ENCODE peak calls at places on chromosomes 12 and 14, in six cellular contexts. One of them, this sample, is unnamed.

GRCh38 chr12:47400251-47400650 is 305.6 kb downstream of the RPAP3 start:
- DNase-seq in KBM-7: no peak
- DNase-seq in stimulated activated CD4-positive, alpha-beta T cell treated with anti-CD3 and anti-CD28 coated beads, Interleukin-1b, Interleukin-23, amount 100 ng/mL, for 1 hour: no peak
- DNase-seq in activated CD8-positive, alpha-beta T cell treated with anti-CD3 and anti-CD28 coated beads for 36 hours: no peak
- DNase-seq in cardiac fibroblast: no peak
- DNase-seq in T-helper 9 cell: no peak
- DNase-seq in this sample: no peak

GRCh38 chr12:95574799-95575452 is 23.6 kb upstream of the USP44 start:
- DNase-seq in KBM-7: peak; percentile 64
- DNase-seq in stimulated activated CD4-positive, alpha-beta T cell treated with anti-CD3 and anti-CD28 coated beads, Interleukin-1b, Interleukin-23, amount 100 ng/mL, for 1 hour: no peak
- DNase-seq in activated CD8-positive, alpha-beta T cell treated with anti-CD3 and anti-CD28 coated beads for 36 hours: no peak
- DNase-seq in cardiac fibroblast: peak; percentile 56
- DNase-seq in T-helper 9 cell: no peak
- DNase-seq in this sample: no peak

GRCh38 chr14:90522585-90523191 is 125.9 kb downstream of the CALM1 start:
- DNase-seq in KBM-7: peak; percentile 29
- DNase-seq in stimulated activated CD4-positive, alpha-beta T cell treated with anti-CD3 and anti-CD28 coated beads, Interleukin-1b, Interleukin-23, amount 100 ng/mL, for 1 hour: no peak
- DNase-seq in activated CD8-positive, alpha-beta T cell treated with anti-CD3 and anti-CD28 coated beads for 36 hours: no peak
- DNase-seq in cardiac fibroblast: peak; percentile 65
- DNase-seq in T-helper 9 cell: no peak
- DNase-seq in this sample: no peak

GRCh38 chr12:49872381-49872780 is 29.5 kb upstream of the BCDIN3D start:
- DNase-seq in KBM-7: no peak
- DNase-seq in stimulated activated CD4-positive, alpha-beta T cell treated with anti-CD3 and anti-CD28 coated beads, Interleukin-1b, Interleukin-23, amount 100 ng/mL, for 1 hour: no peak
- DNase-seq in activated CD8-positive, alpha-beta T cell treated with anti-CD3 and anti-CD28 coated beads for 36 hours: no peak
- DNase-seq in cardiac fibroblast: no peak
- DNase-seq in T-helper 9 cell: no peak
- DNase-seq in this sample: no peak

GRCh38 chr12:41932028-41932427 is 212.6 kb downstream of the GXYLT1 start:
- DNase-seq in KBM-7: no peak
- DNase-seq in stimulated activated CD4-positive, alpha-beta T cell treated with anti-CD3 and anti-CD28 coated beads, Interleukin-1b, Interleukin-23, amount 100 ng/mL, for 1 hour: no peak
- DNase-seq in activated CD8-positive, alpha-beta T cell treated with anti-CD3 and anti-CD28 coated beads for 36 hours: no peak
- DNase-seq in cardiac fibroblast: no peak
- DNase-seq in T-helper 9 cell: no peak
- DNase-seq in this sample: no peak

GRCh38 chr14:31419179-31420012 is 954 bp downstream of the HEATR5A start:
- DNase-seq in KBM-7: peak; percentile 33
- DNase-seq in stimulated activated CD4-positive, alpha-beta T cell treated with anti-CD3 and anti-CD28 coated beads, Interleukin-1b, Interleukin-23, amount 100 ng/mL, for 1 hour: no peak
- DNase-seq in activated CD8-positive, alpha-beta T cell treated with anti-CD3 and anti-CD28 coated beads for 36 hours: no peak
- DNase-seq in cardiac fibroblast: peak; percentile 70
- DNase-seq in T-helper 9 cell: no peak
- DNase-seq in this sample: no peak

GRCh38 chr12:52091869-52092268 is 12.4 kb downstream of the SMIM41 start:
- DNase-seq in KBM-7: no peak
- DNase-seq in stimulated activated CD4-positive, alpha-beta T cell treated with anti-CD3 and anti-CD28 coated beads, Interleukin-1b, Interleukin-23, amount 100 ng/mL, for 1 hour: no peak
- DNase-seq in activated CD8-positive, alpha-beta T cell treated with anti-CD3 and anti-CD28 coated beads for 36 hours: no peak
- DNase-seq in cardiac fibroblast: no peak
- DNase-seq in T-helper 9 cell: no peak
- DNase-seq in this sample: no peak

GRCh38 chr14:90533591-90534021 is 136.8 kb downstream of the CALM1 start:
- DNase-seq in KBM-7: no peak
- DNase-seq in stimulated activated CD4-positive, alpha-beta T cell treated with anti-CD3 and anti-CD28 coated beads, Interleukin-1b, Interleukin-23, amount 100 ng/mL, for 1 hour: no peak
- DNase-seq in activated CD8-positive, alpha-beta T cell treated with anti-CD3 and anti-CD28 coated beads for 36 hours: no peak
- DNase-seq in cardiac fibroblast: no peak
- DNase-seq in T-helper 9 cell: no peak
- DNase-seq in this sample: no peak

GRCh38 chr14:75711134-75711795 is 50.2 kb downstream of the TTLL5 start:
- DNase-seq in KBM-7: peak; percentile 32
- DNase-seq in stimulated activated CD4-positive, alpha-beta T cell treated with anti-CD3 and anti-CD28 coated beads, Interleukin-1b, Interleukin-23, amount 100 ng/mL, for 1 hour: no peak
- DNase-seq in activated CD8-positive, alpha-beta T cell treated with anti-CD3 and anti-CD28 coated beads for 36 hours: peak; percentile 23
- DNase-seq in cardiac fibroblast: peak; percentile 81
- DNase-seq in T-helper 9 cell: no peak
- DNase-seq in this sample: peak; percentile 7

GRCh38 chr12:6116481-6117021 is 7.9 kb downstream of the VWF start:
- DNase-seq in KBM-7: no peak
- DNase-seq in stimulated activated CD4-positive, alpha-beta T cell treated with anti-CD3 and anti-CD28 coated beads, Interleukin-1b, Interleukin-23, amount 100 ng/mL, for 1 hour: no peak
- DNase-seq in activated CD8-positive, alpha-beta T cell treated with anti-CD3 and anti-CD28 coated beads for 36 hours: no peak
- DNase-seq in cardiac fibroblast: peak; percentile 79
- DNase-seq in T-helper 9 cell: no peak
- DNase-seq in this sample: no peak

GRCh38 chr12:59580050-59580449 is 15.8 kb upstream of the SLC16A7 start:
- DNase-seq in KBM-7: no peak
- DNase-seq in stimulated activated CD4-positive, alpha-beta T cell treated with anti-CD3 and anti-CD28 coated beads, Interleukin-1b, Interleukin-23, amount 100 ng/mL, for 1 hour: no peak
- DNase-seq in activated CD8-positive, alpha-beta T cell treated with anti-CD3 and anti-CD28 coated beads for 36 hours: no peak
- DNase-seq in cardiac fibroblast: no peak
- DNase-seq in T-helper 9 cell: no peak
- DNase-seq in this sample: no peak

GRCh38 chr14:51430079-51430478 is 190.0 kb downstream of the TMX1 start:
- DNase-seq in KBM-7: no peak
- DNase-seq in stimulated activated CD4-positive, alpha-beta T cell treated with anti-CD3 and anti-CD28 coated beads, Interleukin-1b, Interleukin-23, amount 100 ng/mL, for 1 hour: no peak
- DNase-seq in activated CD8-positive, alpha-beta T cell treated with anti-CD3 and anti-CD28 coated beads for 36 hours: no peak
- DNase-seq in cardiac fibroblast: no peak
- DNase-seq in T-helper 9 cell: no peak
- DNase-seq in this sample: no peak

GRCh38 chr12:53180931-53181645 is 363 bp upstream of the CSAD start:
- DNase-seq in KBM-7: no peak
- DNase-seq in stimulated activated CD4-positive, alpha-beta T cell treated with anti-CD3 and anti-CD28 coated beads, Interleukin-1b, Interleukin-23, amount 100 ng/mL, for 1 hour: peak; percentile 64
- DNase-seq in activated CD8-positive, alpha-beta T cell treated with anti-CD3 and anti-CD28 coated beads for 36 hours: peak; percentile 79
- DNase-seq in cardiac fibroblast: peak; percentile 82
- DNase-seq in T-helper 9 cell: peak; percentile 67
- DNase-seq in this sample: peak; percentile 82

GRCh38 chr12:57090924-57091632 is 2.2 kb downstream of the NAB2 start:
- DNase-seq in KBM-7: no peak
- DNase-seq in stimulated activated CD4-positive, alpha-beta T cell treated with anti-CD3 and anti-CD28 coated beads, Interleukin-1b, Interleukin-23, amount 100 ng/mL, for 1 hour: no peak
- DNase-seq in activated CD8-positive, alpha-beta T cell treated with anti-CD3 and anti-CD28 coated beads for 36 hours: no peak
- DNase-seq in cardiac fibroblast: peak; percentile 49
- DNase-seq in T-helper 9 cell: no peak
- DNase-seq in this sample: no peak

GRCh38 chr12:125128806-125129571 is 63.8 kb downstream of the AACS start:
- DNase-seq in KBM-7: no peak
- DNase-seq in stimulated activated CD4-positive, alpha-beta T cell treated with anti-CD3 and anti-CD28 coated beads, Interleukin-1b, Interleukin-23, amount 100 ng/mL, for 1 hour: no peak
- DNase-seq in activated CD8-positive, alpha-beta T cell treated with anti-CD3 and anti-CD28 coated beads for 36 hours: no peak
- DNase-seq in cardiac fibroblast: no peak
- DNase-seq in T-helper 9 cell: no peak
- DNase-seq in this sample: no peak

GRCh38 chr12:93959657-93960056 is 188.7 kb upstream of the PLXNC1 start:
- DNase-seq in KBM-7: no peak
- DNase-seq in stimulated activated CD4-positive, alpha-beta T cell treated with anti-CD3 and anti-CD28 coated beads, Interleukin-1b, Interleukin-23, amount 100 ng/mL, for 1 hour: no peak
- DNase-seq in activated CD8-positive, alpha-beta T cell treated with anti-CD3 and anti-CD28 coated beads for 36 hours: no peak
- DNase-seq in cardiac fibroblast: no peak
- DNase-seq in T-helper 9 cell: no peak
- DNase-seq in this sample: no peak

GRCh38 chr14:77258566-77258965 is 12.4 kb downstream of the NGB start:
- DNase-seq in KBM-7: no peak
- DNase-seq in stimulated activated CD4-positive, alpha-beta T cell treated with anti-CD3 and anti-CD28 coated beads, Interleukin-1b, Interleukin-23, amount 100 ng/mL, for 1 hour: no peak
- DNase-seq in activated CD8-positive, alpha-beta T cell treated with anti-CD3 and anti-CD28 coated beads for 36 hours: no peak
- DNase-seq in cardiac fibroblast: no peak
- DNase-seq in T-helper 9 cell: no peak
- DNase-seq in this sample: no peak

GRCh38 chr14:56131004-56131864 is 13.0 kb downstream of the PELI2 start:
- DNase-seq in KBM-7: no peak
- DNase-seq in stimulated activated CD4-positive, alpha-beta T cell treated with anti-CD3 and anti-CD28 coated beads, Interleukin-1b, Interleukin-23, amount 100 ng/mL, for 1 hour: no peak
- DNase-seq in activated CD8-positive, alpha-beta T cell treated with anti-CD3 and anti-CD28 coated beads for 36 hours: no peak
- DNase-seq in cardiac fibroblast: no peak
- DNase-seq in T-helper 9 cell: no peak
- DNase-seq in this sample: no peak

GRCh38 chr12:16605666-16606116 is 271 bp downstream of the LMO3 start:
- DNase-seq in KBM-7: peak; percentile 55
- DNase-seq in stimulated activated CD4-positive, alpha-beta T cell treated with anti-CD3 and anti-CD28 coated beads, Interleukin-1b, Interleukin-23, amount 100 ng/mL, for 1 hour: no peak
- DNase-seq in activated CD8-positive, alpha-beta T cell treated with anti-CD3 and anti-CD28 coated beads for 36 hours: no peak
- DNase-seq in cardiac fibroblast: peak; percentile 59
- DNase-seq in T-helper 9 cell: no peak
- DNase-seq in this sample: no peak

GRCh38 chr14:40240456-40240855 is 808.2 kb upstream of the FBXO33 start:
- DNase-seq in KBM-7: no peak
- DNase-seq in stimulated activated CD4-positive, alpha-beta T cell treated with anti-CD3 and anti-CD28 coated beads, Interleukin-1b, Interleukin-23, amount 100 ng/mL, for 1 hour: no peak
- DNase-seq in activated CD8-positive, alpha-beta T cell treated with anti-CD3 and anti-CD28 coated beads for 36 hours: no peak
- DNase-seq in cardiac fibroblast: no peak
- DNase-seq in T-helper 9 cell: no peak
- DNase-seq in this sample: no peak

GRCh38 chr12:104538056-104538455 is 81.3 kb downstream of the CHST11 start:
- DNase-seq in KBM-7: no peak
- DNase-seq in stimulated activated CD4-positive, alpha-beta T cell treated with anti-CD3 and anti-CD28 coated beads, Interleukin-1b, Interleukin-23, amount 100 ng/mL, for 1 hour: no peak
- DNase-seq in activated CD8-positive, alpha-beta T cell treated with anti-CD3 and anti-CD28 coated beads for 36 hours: no peak
- DNase-seq in cardiac fibroblast: no peak
- DNase-seq in T-helper 9 cell: no peak
- DNase-seq in this sample: no peak

GRCh38 chr12:44367916-44368315 is 508.2 kb downstream of the NELL2 start:
- DNase-seq in KBM-7: no peak
- DNase-seq in stimulated activated CD4-positive, alpha-beta T cell treated with anti-CD3 and anti-CD28 coated beads, Interleukin-1b, Interleukin-23, amount 100 ng/mL, for 1 hour: no peak
- DNase-seq in activated CD8-positive, alpha-beta T cell treated with anti-CD3 and anti-CD28 coated beads for 36 hours: no peak
- DNase-seq in cardiac fibroblast: no peak
- DNase-seq in T-helper 9 cell: no peak
- DNase-seq in this sample: no peak

GRCh38 chr14:75821828-75822521 is 159.8 kb downstream of the TGFB3 start:
- DNase-seq in KBM-7: no peak
- DNase-seq in stimulated activated CD4-positive, alpha-beta T cell treated with anti-CD3 and anti-CD28 coated beads, Interleukin-1b, Interleukin-23, amount 100 ng/mL, for 1 hour: no peak
- DNase-seq in activated CD8-positive, alpha-beta T cell treated with anti-CD3 and anti-CD28 coated beads for 36 hours: no peak
- DNase-seq in cardiac fibroblast: no peak
- DNase-seq in T-helper 9 cell: no peak
- DNase-seq in this sample: no peak

GRCh38 chr14:92945959-92946846 is 23.3 kb downstream of the CHGA start:
- DNase-seq in KBM-7: no peak
- DNase-seq in stimulated activated CD4-positive, alpha-beta T cell treated with anti-CD3 and anti-CD28 coated beads, Interleukin-1b, Interleukin-23, amount 100 ng/mL, for 1 hour: no peak
- DNase-seq in activated CD8-positive, alpha-beta T cell treated with anti-CD3 and anti-CD28 coated beads for 36 hours: no peak
- DNase-seq in cardiac fibroblast: peak; percentile 70
- DNase-seq in T-helper 9 cell: no peak
- DNase-seq in this sample: no peak

GRCh38 chr12:54012631-54013398 is 4.0 kb downstream of the HOXC8 start:
- DNase-seq in KBM-7: no peak
- DNase-seq in stimulated activated CD4-positive, alpha-beta T cell treated with anti-CD3 and anti-CD28 coated beads, Interleukin-1b, Interleukin-23, amount 100 ng/mL, for 1 hour: no peak
- DNase-seq in activated CD8-positive, alpha-beta T cell treated with anti-CD3 and anti-CD28 coated beads for 36 hours: no peak
- DNase-seq in cardiac fibroblast: no peak
- DNase-seq in T-helper 9 cell: no peak
- DNase-seq in this sample: no peak

GRCh38 chr12:22018860-22019259 is 27.2 kb upstream of the CMAS start:
- DNase-seq in KBM-7: no peak
- DNase-seq in stimulated activated CD4-positive, alpha-beta T cell treated with anti-CD3 and anti-CD28 coated beads, Interleukin-1b, Interleukin-23, amount 100 ng/mL, for 1 hour: no peak
- DNase-seq in activated CD8-positive, alpha-beta T cell treated with anti-CD3 and anti-CD28 coated beads for 36 hours: no peak
- DNase-seq in cardiac fibroblast: peak; percentile 10
- DNase-seq in T-helper 9 cell: no peak
- DNase-seq in this sample: no peak

GRCh38 chr12:58583956-58584355 is 336.3 kb downstream of the LRIG3 start:
- DNase-seq in KBM-7: no peak
- DNase-seq in stimulated activated CD4-positive, alpha-beta T cell treated with anti-CD3 and anti-CD28 coated beads, Interleukin-1b, Interleukin-23, amount 100 ng/mL, for 1 hour: no peak
- DNase-seq in activated CD8-positive, alpha-beta T cell treated with anti-CD3 and anti-CD28 coated beads for 36 hours: no peak
- DNase-seq in cardiac fibroblast: no peak
- DNase-seq in T-helper 9 cell: no peak
- DNase-seq in this sample: no peak

GRCh38 chr12:48486261-48486660 is 4.0 kb downstream of the C12orf54 start:
- DNase-seq in KBM-7: no peak
- DNase-seq in stimulated activated CD4-positive, alpha-beta T cell treated with anti-CD3 and anti-CD28 coated beads, Interleukin-1b, Interleukin-23, amount 100 ng/mL, for 1 hour: no peak
- DNase-seq in activated CD8-positive, alpha-beta T cell treated with anti-CD3 and anti-CD28 coated beads for 36 hours: no peak
- DNase-seq in cardiac fibroblast: no peak
- DNase-seq in T-helper 9 cell: no peak
- DNase-seq in this sample: no peak

GRCh38 chr12:14408208-14408607 is 42.7 kb downstream of the ATF7IP start:
- DNase-seq in KBM-7: peak; percentile 28
- DNase-seq in stimulated activated CD4-positive, alpha-beta T cell treated with anti-CD3 and anti-CD28 coated beads, Interleukin-1b, Interleukin-23, amount 100 ng/mL, for 1 hour: no peak
- DNase-seq in activated CD8-positive, alpha-beta T cell treated with anti-CD3 and anti-CD28 coated beads for 36 hours: no peak
- DNase-seq in cardiac fibroblast: peak; percentile 57
- DNase-seq in T-helper 9 cell: no peak
- DNase-seq in this sample: no peak